ENCODE peak calls at places on chromosomes 11 and 22, in four cellular contexts. One of them, this sample, is unnamed.

GRCh38 chr11:9567401-9567800 is 6.1 kb upstream of the WEE1 start:
- DNase-seq in neuronal stem cell: no peak
- DNase-seq in IMR-90: no peak
- DNase-seq in mesenchymal stem cell: no peak
- DNase-seq in this sample: no peak

GRCh38 chr22:49310354-49310753 is 517.3 kb downstream of the BRD1 start:
- DNase-seq in neuronal stem cell: no peak
- DNase-seq in mesenchymal stem cell: no peak
- DNase-seq in IMR-90: no peak
- DNase-seq in this sample: peak

GRCh38 chr22:46604306-46604690 is 15.9 kb upstream of the GRAMD4 start:
- DNase-seq in mesenchymal stem cell: peak
- DNase-seq in IMR-90: peak
- DNase-seq in neuronal stem cell: no peak
- DNase-seq in this sample: no peak

GRCh38 chr11:68051191-68052136 is 12.6 kb downstream of the TCIRG1 start:
- DNase-seq in neuronal stem cell: no peak
- DNase-seq in mesenchymal stem cell: no peak
- DNase-seq in IMR-90: no peak
- DNase-seq in this sample: peak

GRCh38 chr11:96036863-96037262 is 113.0 kb upstream of the MTMR2 start:
- DNase-seq in neuronal stem cell: no peak
- DNase-seq in mesenchymal stem cell: no peak
- DNase-seq in IMR-90: no peak
- DNase-seq in this sample: no peak

GRCh38 chr11:129644326-129644725 is 171.3 kb upstream of the TMEM45B start:
- DNase-seq in neuronal stem cell: no peak
- DNase-seq in IMR-90: no peak
- DNase-seq in mesenchymal stem cell: peak
- DNase-seq in this sample: no peak

GRCh38 chr11:101096036-101096704 is 33.4 kb downstream of the PGR start:
- DNase-seq in neuronal stem cell: no peak
- DNase-seq in mesenchymal stem cell: no peak
- DNase-seq in IMR-90: no peak
- DNase-seq in this sample: no peak

GRCh38 chr11:63920870-63921417 is 4.0 kb upstream of the RCOR2 start:
- DNase-seq in neuronal stem cell: no peak
- DNase-seq in mesenchymal stem cell: no peak
- DNase-seq in IMR-90: no peak
- DNase-seq in this sample: peak

GRCh38 chr11:130631119-130631518 is 182.7 kb downstream of the ADAMTS15 start:
- DNase-seq in mesenchymal stem cell: peak
- DNase-seq in IMR-90: peak
- DNase-seq in neuronal stem cell: no peak
- DNase-seq in this sample: no peak

GRCh38 chr11:64186205-64187165 is 514 bp downstream of the STIP1 start:
- DNase-seq in neuronal stem cell: no peak
- DNase-seq in mesenchymal stem cell: peak
- DNase-seq in IMR-90: peak
- DNase-seq in this sample: no peak

GRCh38 chr22:19350947-19351346 is 59.4 kb upstream of the CLTCL1 start:
- DNase-seq in neuronal stem cell: no peak
- DNase-seq in IMR-90: no peak
- DNase-seq in mesenchymal stem cell: no peak
- DNase-seq in this sample: no peak

GRCh38 chr11:30485222-30485621 is 100.9 kb downstream of the MPPED2 start:
- DNase-seq in IMR-90: no peak
- DNase-seq in neuronal stem cell: no peak
- DNase-seq in mesenchymal stem cell: no peak
- DNase-seq in this sample: no peak

GRCh38 chr11:7579226-7579825 is 65.5 kb downstream of the PPFIBP2 start:
- DNase-seq in neuronal stem cell: no peak
- DNase-seq in mesenchymal stem cell: peak
- DNase-seq in IMR-90: peak
- DNase-seq in this sample: no peak

GRCh38 chr11:63868399-63869064 is 29.6 kb downstream of the MARK2 start:
- DNase-seq in neuronal stem cell: no peak
- DNase-seq in mesenchymal stem cell: no peak
- DNase-seq in IMR-90: no peak
- DNase-seq in this sample: no peak

GRCh38 chr11:46248270-46249102 is 29.0 kb upstream of the CREB3L1 start:
- DNase-seq in mesenchymal stem cell: peak
- DNase-seq in IMR-90: peak
- DNase-seq in neuronal stem cell: no peak
- DNase-seq in this sample: peak

GRCh38 chr22:21652547-21653545 is 10.7 kb downstream of the SDF2L1 start:
- DNase-seq in mesenchymal stem cell: no peak
- DNase-seq in neuronal stem cell: peak
- DNase-seq in IMR-90: no peak
- DNase-seq in this sample: no peak

GRCh38 chr11:59556115-59556882 is 45.0 kb downstream of the OR4D9 start:
- DNase-seq in neuronal stem cell: peak
- DNase-seq in IMR-90: peak
- DNase-seq in mesenchymal stem cell: peak
- DNase-seq in this sample: peak

GRCh38 chr11:3007404-3008010 is 15.4 kb upstream of the NAP1L4 start:
- DNase-seq in neuronal stem cell: no peak
- DNase-seq in mesenchymal stem cell: no peak
- DNase-seq in IMR-90: no peak
- DNase-seq in this sample: no peak

GRCh38 chr11:128054323-128054910 is 532.9 kb downstream of the ETS1 start:
- DNase-seq in IMR-90: peak
- DNase-seq in neuronal stem cell: no peak
- DNase-seq in mesenchymal stem cell: no peak
- DNase-seq in this sample: no peak

GRCh38 chr11:75639752-75640151 is 29.1 kb downstream of the MAP6 start:
- DNase-seq in IMR-90: peak
- DNase-seq in mesenchymal stem cell: peak
- DNase-seq in neuronal stem cell: no peak
- DNase-seq in this sample: no peak

GRCh38 chr22:24498826-24499225 is 3.7 kb downstream of the UPB1 start:
- DNase-seq in IMR-90: no peak
- DNase-seq in mesenchymal stem cell: no peak
- DNase-seq in neuronal stem cell: no peak
- DNase-seq in this sample: no peak

GRCh38 chr22:50340157-50340879 is 2.8 kb upstream of the PPP6R2 start:
- DNase-seq in IMR-90: no peak
- DNase-seq in neuronal stem cell: no peak
- DNase-seq in mesenchymal stem cell: peak
- DNase-seq in this sample: no peak

GRCh38 chr11:120215634-120216033 is 4.8 kb downstream of the OAF start:
- DNase-seq in neuronal stem cell: no peak
- DNase-seq in mesenchymal stem cell: peak
- DNase-seq in IMR-90: peak
- DNase-seq in this sample: no peak

GRCh38 chr11:34335801-34336200 is 22.0 kb downstream of the ABTB2 start:
- DNase-seq in neuronal stem cell: no peak
- DNase-seq in IMR-90: no peak
- DNase-seq in mesenchymal stem cell: no peak
- DNase-seq in this sample: no peak

GRCh38 chr11:134261626-134262488 is 8.5 kb downstream of the ACAD8 start:
- DNase-seq in mesenchymal stem cell: no peak
- DNase-seq in IMR-90: no peak
- DNase-seq in neuronal stem cell: no peak
- DNase-seq in this sample: peak

GRCh38 chr22:50670914-50671538 is 1.6 kb upstream of the SHANK3 start:
- DNase-seq in neuronal stem cell: no peak
- DNase-seq in IMR-90: no peak
- DNase-seq in mesenchymal stem cell: no peak
- DNase-seq in this sample: no peak

GRCh38 chr11:134951305-134951700 is 539.3 kb upstream of the B3GAT1 start:
- DNase-seq in mesenchymal stem cell: peak
- DNase-seq in neuronal stem cell: no peak
- DNase-seq in IMR-90: peak
- DNase-seq in this sample: no peak

GRCh38 chr22:20774882-20775281 is 969 bp downstream of the SERPIND1 start:
- DNase-seq in neuronal stem cell: no peak
- DNase-seq in mesenchymal stem cell: no peak
- DNase-seq in IMR-90: no peak
- DNase-seq in this sample: no peak

GRCh38 chr22:25748704-25749103 is 6.7 kb downstream of the MYO18B start:
- DNase-seq in IMR-90: no peak
- DNase-seq in mesenchymal stem cell: no peak
- DNase-seq in neuronal stem cell: no peak
- DNase-seq in this sample: no peak

GRCh38 chr11:63811522-63811921 is 1.7 kb upstream of the SPINDOC start:
- DNase-seq in mesenchymal stem cell: no peak
- DNase-seq in neuronal stem cell: no peak
- DNase-seq in IMR-90: no peak
- DNase-seq in this sample: no peak

GRCh38 chr11:123798079-123798478 is 8.1 kb downstream of the OR6M1 start:
- DNase-seq in mesenchymal stem cell: no peak
- DNase-seq in neuronal stem cell: no peak
- DNase-seq in IMR-90: no peak
- DNase-seq in this sample: no peak

GRCh38 chr11:123798513-123799252 is 7.5 kb downstream of the OR6M1 start:
- DNase-seq in neuronal stem cell: no peak
- DNase-seq in IMR-90: no peak
- DNase-seq in mesenchymal stem cell: no peak
- DNase-seq in this sample: no peak

GRCh38 chr11:123799438-123799837 is 6.7 kb downstream of the OR6M1 start:
- DNase-seq in neuronal stem cell: no peak
- DNase-seq in IMR-90: no peak
- DNase-seq in mesenchymal stem cell: no peak
- DNase-seq in this sample: no peak

GRCh38 chr11:123800041-123800440 is 6.1 kb downstream of the OR6M1 start:
- DNase-seq in mesenchymal stem cell: no peak
- DNase-seq in neuronal stem cell: no peak
- DNase-seq in IMR-90: no peak
- DNase-seq in this sample: no peak

DNA sequence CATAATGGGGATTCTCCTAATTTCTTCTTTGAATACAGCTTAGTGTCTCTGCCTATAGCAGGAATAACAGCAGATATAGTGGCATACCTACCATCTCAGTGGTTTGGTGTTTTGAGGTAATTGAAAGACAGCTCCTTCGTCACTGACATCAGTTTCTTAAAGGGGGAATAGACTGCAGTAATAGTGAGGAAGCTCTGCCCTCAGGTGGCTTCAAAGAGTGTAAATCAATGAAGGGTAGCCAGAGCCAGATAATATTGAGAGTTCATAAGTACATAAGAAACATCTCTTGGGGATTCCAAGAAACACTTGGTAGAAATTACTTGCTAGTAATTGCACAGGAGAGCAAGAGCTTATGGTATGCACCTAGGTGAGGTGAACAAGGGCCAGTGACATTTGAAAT is 4.4 kb downstream of the OR6M1 start:
- DNase-seq in neuronal stem cell: no peak
- DNase-seq in IMR-90: no peak
- DNase-seq in mesenchymal stem cell: no peak
- DNase-seq in this sample: no peak
- H3K4ac ChIP-seq in neuronal stem cell: no peak
- H3K4ac ChIP-seq in IMR-90: no peak
- H3K4ac ChIP-seq in mesenchymal stem cell: no peak
- H3K4ac ChIP-seq in this sample: no peak

GRCh38 chr11:112086422-112087191 is at the start of the genes SDHD and TIMM8B:
- DNase-seq in neuronal stem cell: peak
- DNase-seq in IMR-90: peak
- DNase-seq in mesenchymal stem cell: peak
- DNase-seq in this sample: peak
- H3K4ac ChIP-seq in neuronal stem cell: no peak
- H3K4ac ChIP-seq in IMR-90: peak
- H3K4ac ChIP-seq in mesenchymal stem cell: peak
- H3K4ac ChIP-seq in this sample: no peak

GRCh38 chr11:236774-237767 is at the start of gene PSMD13:
- DNase-seq in IMR-90: peak
- DNase-seq in neuronal stem cell: peak
- DNase-seq in mesenchymal stem cell: peak
- DNase-seq in this sample: peak
- H3K4ac ChIP-seq in IMR-90: peak
- H3K4ac ChIP-seq in neuronal stem cell: no peak
- H3K4ac ChIP-seq in mesenchymal stem cell: peak
- H3K4ac ChIP-seq in this sample: no peak

GRCh38 chr22:26825960-26826359 is 168.6 kb downstream of the MIAT start:
- DNase-seq in mesenchymal stem cell: no peak
- DNase-seq in IMR-90: no peak
- DNase-seq in neuronal stem cell: no peak
- DNase-seq in this sample: no peak

GRCh38 chr22:26822300-26822699 is 164.9 kb downstream of the MIAT start:
- DNase-seq in IMR-90: no peak
- DNase-seq in mesenchymal stem cell: no peak
- DNase-seq in neuronal stem cell: no peak
- DNase-seq in this sample: no peak

GRCh38 chr22:26817926-26818325 is 160.5 kb downstream of the MIAT start:
- DNase-seq in IMR-90: no peak
- DNase-seq in neuronal stem cell: no peak
- DNase-seq in mesenchymal stem cell: no peak
- DNase-seq in this sample: no peak

GRCh38 chr22:26823966-26824365 is 166.6 kb downstream of the MIAT start:
- DNase-seq in IMR-90: no peak
- DNase-seq in mesenchymal stem cell: no peak
- DNase-seq in neuronal stem cell: no peak
- DNase-seq in this sample: no peak

DNA sequence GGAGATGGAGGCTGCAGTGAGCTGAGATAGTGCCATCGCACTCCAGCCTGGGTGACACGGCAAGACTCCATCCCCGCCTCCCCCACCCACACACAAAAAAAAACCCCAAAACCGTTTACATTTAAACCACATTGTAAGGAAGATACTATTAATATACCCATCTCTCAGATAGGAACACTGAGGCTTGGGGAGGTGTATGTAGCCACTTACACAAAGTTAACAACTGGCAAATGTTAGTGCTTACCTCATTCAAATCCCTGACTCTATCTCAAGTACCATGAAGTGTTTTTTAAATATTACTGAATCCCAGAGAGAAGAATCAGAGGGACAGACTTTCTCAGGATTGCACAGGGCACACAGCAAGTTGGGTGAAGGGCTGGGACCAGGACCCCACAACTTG is 164.5 kb downstream of the MIAT start:
- DNase-seq in neuronal stem cell: no peak
- DNase-seq in mesenchymal stem cell: no peak
- DNase-seq in IMR-90: no peak
- DNase-seq in this sample: no peak
- H3K4ac ChIP-seq in neuronal stem cell: no peak
- H3K4ac ChIP-seq in mesenchymal stem cell: no peak
- H3K4ac ChIP-seq in IMR-90: no peak
- H3K4ac ChIP-seq in this sample: no peak

DNA sequence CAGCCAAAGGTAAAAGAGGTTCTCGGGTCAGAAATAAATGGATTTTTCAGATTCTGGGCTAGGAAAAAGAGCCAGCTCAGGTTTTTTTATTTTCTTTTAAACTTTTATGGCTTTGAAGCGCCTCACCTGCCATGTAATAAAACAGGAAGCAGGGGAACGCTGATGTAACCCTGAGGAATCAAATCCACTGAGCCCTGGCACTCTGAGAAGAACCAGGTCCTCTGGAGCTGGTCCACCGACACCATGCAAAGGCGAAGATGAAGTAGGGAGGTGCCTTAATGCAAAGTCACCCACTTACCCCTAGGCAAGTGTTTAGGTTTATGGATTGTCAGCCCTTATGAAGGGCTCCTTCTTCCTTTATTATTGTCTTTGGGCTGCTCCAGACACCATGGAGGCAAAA is 1.6 kb downstream of the PAMR1 start:
- DNase-seq in mesenchymal stem cell: no peak
- DNase-seq in neuronal stem cell: no peak
- DNase-seq in IMR-90: no peak
- DNase-seq in this sample: no peak
- H3K4ac ChIP-seq in mesenchymal stem cell: no peak
- H3K4ac ChIP-seq in neuronal stem cell: no peak
- H3K4ac ChIP-seq in IMR-90: peak
- H3K4ac ChIP-seq in this sample: no peak

GRCh38 chr22:39152511-39153219 is at the start of gene CBX7:
- DNase-seq in neuronal stem cell: peak
- DNase-seq in mesenchymal stem cell: peak
- DNase-seq in IMR-90: peak
- DNase-seq in this sample: peak
- H3K4ac ChIP-seq in neuronal stem cell: no peak
- H3K4ac ChIP-seq in mesenchymal stem cell: peak
- H3K4ac ChIP-seq in IMR-90: peak
- H3K4ac ChIP-seq in this sample: no peak